ENCODE peak calls at places on chromosomes 13 and 19, in five cellular contexts. L is GDM1, U is HEK293T, Y is nephron progenitor cell, P is neural progenitor cell. M is an unnamed sample.

GRCh38 chr19:55552620-55553019 is 7.3 kb upstream of the SBK3 start:
- DNase-seq in L (no peak), U (no peak), Y (no peak), P (no peak), M (peak; percentile 29)

GRCh38 chr19:46990998-46991676 is 28.5 kb upstream of the NPAS1 start:
- DNase-seq in L (peak; percentile 9), U (peak; percentile 77), Y (peak; percentile 79), P (peak; percentile 93), M (peak; percentile 88)

GRCh38 chr13:26872444-26873173 is 112.0 kb upstream of the GPR12 start:
- DNase-seq in L (peak; percentile 45), U (peak; percentile 75), Y (peak; percentile 88), P (peak; percentile 87), M (peak; percentile 83)

GRCh38 chr19:51660975-51661600 is 14.5 kb upstream of the SIGLEC14 start:
- DNase-seq in L (peak; percentile 57), U (peak; percentile 64), Y (peak; percentile 85), P (peak; percentile 93), M (peak; percentile 71)

GRCh38 chr19:7806876-7807275 is 23.1 kb upstream of the EVI5L start:
- DNase-seq in L (no peak), U (no peak), Y (no peak), P (no peak), M (no peak)

GRCh38 chr13:103703246-103703645 is 637.0 kb upstream of the SLC10A2 start:
- DNase-seq in L (no peak), U (no peak), Y (no peak), P (no peak), M (no peak)

GRCh38 chr19:50669319-50670101 is 20.3 kb downstream of the C19orf81 start:
- DNase-seq in L (peak; percentile 26), U (peak; percentile 60), Y (peak; percentile 69), P (no peak), M (no peak)

GRCh38 chr13:49272296-49272695 is 24.6 kb downstream of the CDADC1 start:
- DNase-seq in L (no peak), U (no peak), Y (no peak), P (no peak), M (no peak)

GRCh38 chr13:24118576-24118975 is 41.9 kb upstream of the SPATA13 start:
- DNase-seq in L (no peak), U (no peak), Y (no peak), P (no peak), M (no peak)

GRCh38 chr13:99614465-99614885 is 113.2 kb downstream of the TM9SF2 start:
- DNase-seq in L (no peak), U (no peak), Y (no peak), P (no peak), M (peak; percentile 26)

GRCh38 chr13:27264181-27264580 is 6.4 kb upstream of the RASL11A start:
- DNase-seq in L (no peak), U (no peak), Y (no peak), P (no peak), M (no peak)

GRCh38 chr13:47650221-47650620 is 350.9 kb downstream of the SUCLA2 start:
- DNase-seq in L (no peak), U (no peak), Y (no peak), P (no peak), M (peak; percentile 7)

GRCh38 chr13:61463027-61463426 is 47.4 kb upstream of the PCDH20 start:
- DNase-seq in L (no peak), U (no peak), Y (no peak), P (no peak), M (no peak)

GRCh38 chr13:33106656-33107402 is 90.6 kb downstream of the KL start:
- DNase-seq in L (no peak), U (no peak), Y (no peak), P (no peak), M (no peak)

GRCh38 chr19:30539315-30539714 is 167.1 kb downstream of the ZNF536 start:
- DNase-seq in L (no peak), U (no peak), Y (no peak), P (no peak), M (no peak)

GRCh38 chr19:55516878-55517620 is 19.9 kb downstream of the SBK2 start:
- DNase-seq in L (peak; percentile 90), U (peak; percentile 99), Y (peak; percentile 93), P (peak; percentile 96), M (peak; percentile 97)

GRCh38 chr13:46100191-46100877 is 4.5 kb downstream of the CPB2 start:
- DNase-seq in L (no peak), U (no peak), Y (no peak), P (no peak), M (no peak)

GRCh38 chr13:32881074-32881791 is 135.0 kb upstream of the KL start:
- DNase-seq in L (peak; percentile 80), U (no peak), Y (no peak), P (no peak), M (no peak)

GRCh38 chr13:107590556-107590955 is 624.8 kb downstream of the LIG4 start:
- DNase-seq in L (no peak), U (no peak), Y (no peak), P (no peak), M (no peak)

GRCh38 chr19:49387936-49388372 is at the start of gene KASH5:
- DNase-seq in L (no peak), U (no peak), Y (no peak), P (no peak), M (peak; percentile 87)